ENCODE peak calls at places on chromosomes 4 and X, in five cellular contexts. One of them, this sample, is unnamed.

GRCh38 chrX:38552721-38553120 is 8.6 kb upstream of the TSPAN7 start:
- DNase-seq in aorta: no peak
- DNase-seq in T-helper 2 cell: no peak
- DNase-seq in pancreas: no peak
- DNase-seq in HCT116: no peak
- DNase-seq in this sample: no peak

GRCh38 chrX:149504226-149504914 is 736 bp downstream of the IDS start:
- DNase-seq in HCT116: no peak
- DNase-seq in T-helper 2 cell: peak
- DNase-seq in aorta: no peak
- DNase-seq in pancreas: no peak
- DNase-seq in this sample: peak

GRCh38 chr4:1711906-1712215 is 258 bp downstream of the SLBP start:
- DNase-seq in aorta: no peak
- DNase-seq in HCT116: no peak
- DNase-seq in pancreas: no peak
- DNase-seq in T-helper 2 cell: no peak
- DNase-seq in this sample: no peak

GRCh38 chrX:106615041-106615440 is 3.3 kb downstream of the RADX start:
- DNase-seq in pancreas: no peak
- DNase-seq in T-helper 2 cell: no peak
- DNase-seq in aorta: no peak
- DNase-seq in HCT116: no peak
- DNase-seq in this sample: no peak

GRCh38 chr4:25951390-25951952 is 37.5 kb downstream of the SMIM20 start:
- DNase-seq in pancreas: no peak
- DNase-seq in T-helper 2 cell: peak
- DNase-seq in HCT116: no peak
- DNase-seq in aorta: no peak
- DNase-seq in this sample: no peak

GRCh38 chr4:2353222-2354107 is 65.0 kb downstream of the ZFYVE28 start:
- DNase-seq in aorta: peak
- DNase-seq in T-helper 2 cell: no peak
- DNase-seq in HCT116: no peak
- DNase-seq in pancreas: peak
- DNase-seq in this sample: no peak

GRCh38 chrX:153853902-153854267 is 23.5 kb upstream of the PDZD4 start:
- DNase-seq in aorta: no peak
- DNase-seq in HCT116: no peak
- DNase-seq in pancreas: no peak
- DNase-seq in T-helper 2 cell: no peak
- DNase-seq in this sample: no peak

GRCh38 chr4:40264995-40265909 is 68.4 kb downstream of the RHOH start:
- DNase-seq in pancreas: no peak
- DNase-seq in T-helper 2 cell: peak
- DNase-seq in aorta: no peak
- DNase-seq in HCT116: no peak
- DNase-seq in this sample: no peak

GRCh38 chrX:119734897-119735339 is 23.5 kb upstream of the SOWAHD start:
- DNase-seq in T-helper 2 cell: no peak
- DNase-seq in HCT116: no peak
- DNase-seq in aorta: peak
- DNase-seq in pancreas: no peak
- DNase-seq in this sample: no peak

GRCh38 chr4:88280228-88280795 is 4.0 kb downstream of the PPM1K start:
- DNase-seq in HCT116: no peak
- DNase-seq in T-helper 2 cell: no peak
- DNase-seq in aorta: no peak
- DNase-seq in pancreas: no peak
- DNase-seq in this sample: no peak

GRCh38 chr4:188534917-188535316 is 395.7 kb downstream of the TRIML1 start:
- DNase-seq in HCT116: no peak
- DNase-seq in pancreas: peak
- DNase-seq in T-helper 2 cell: no peak
- DNase-seq in aorta: no peak
- DNase-seq in this sample: no peak

GRCh38 chrX:12138366-12139313 is at the start of gene FRMPD4:
- DNase-seq in T-helper 2 cell: no peak
- DNase-seq in aorta: peak
- DNase-seq in pancreas: no peak
- DNase-seq in HCT116: no peak
- DNase-seq in this sample: no peak